ENCODE peak calls at places on chromosomes 13 and 19, in six cellular contexts. U is endothelial cell of umbilical vein, I is stomach, D is transverse colon, Z is GM06990, L is BE2C. B is an unnamed sample. For H3K36me3, the result is how much of the 10 kb centered on the place peaks cover.

GRCh38 chr19:55703790-55704215 is 28.8 kb downstream of the EPN1 start:
- DNase-seq in I (peak), U (peak), D (peak), Z (no peak), L (peak), B (no peak)

GRCh38 chr13:77386880-77387606 is 60.1 kb upstream of the MYCBP2 start:
- DNase-seq in D (no peak), L (no peak), Z (peak), U (no peak), I (no peak), B (peak)

GRCh38 chr19:18006895-18007604 is 920 bp upstream of the ARRDC2 start:
- DNase-seq in Z (peak), D (peak), I (peak), U (peak), L (peak), B (peak)

GRCh38 chr13:24085662-24086061 is 74.9 kb upstream of the SPATA13 start:
- DNase-seq in I (peak), L (no peak), Z (no peak), D (no peak), U (no peak), B (no peak)

GRCh38 chr19:28727133-28727834 is 485.7 kb downstream of the UQCRFS1 start:
- DNase-seq in I (no peak), D (no peak), Z (peak), L (no peak), U (no peak), B (no peak)

GRCh38 chr19:46759817-46760333 is 13.6 kb upstream of the STRN4 start:
- DNase-seq in I (no peak), L (no peak), Z (no peak), U (no peak), D (no peak), B (peak)

GRCh38 chr19:495440-496332 is 600 bp upstream of the MADCAM1 start:
- DNase-seq in U (peak), I (no peak), Z (peak), L (peak), D (no peak), B (peak)

GRCh38 chr13:23558675-23559536 is 11.3 kb upstream of the TNFRSF19 start:
- DNase-seq in Z (peak), L (peak), U (peak), I (peak), D (no peak), B (peak)

GRCh38 chr19:40947114-40947513 is 44.0 kb upstream of the CYP2B6 start:
- DNase-seq in Z (no peak), L (no peak), U (no peak), D (no peak), I (no peak), B (no peak)

GRCh38 chr13:105894711-105895110 is 640.8 kb downstream of the EFNB2 start:
- DNase-seq in L (no peak), D (no peak), U (no peak), Z (no peak), I (no peak), B (no peak)

GRCh38 chr13:70310720-70311119 is 202.5 kb upstream of the KLHL1 start:
- DNase-seq in D (peak), L (peak), U (peak), I (peak), Z (no peak), B (peak)

GRCh38 chr13:53490732-53491131 is 462.1 kb downstream of the OLFM4 start:
- DNase-seq in D (no peak), I (no peak), U (no peak), L (no peak), Z (no peak), B (no peak)

GRCh38 chr13:27955192-27955591 is 13.9 kb downstream of the CDX2 start:
- DNase-seq in I (no peak), D (no peak), Z (no peak), L (no peak), U (no peak), B (no peak)
- H3K4me3 ChIP-seq in I (peak), D (no peak), Z (no peak), L (no peak), U (no peak), B (no peak)

GRCh38 chr19:54123682-54124081 is 8.1 kb downstream of the PRPF31 start:
- DNase-seq in U (no peak), L (no peak), I (no peak), Z (no peak), D (no peak), B (no peak)
- H3K36me3 ChIP-seq in U (half or more), L (half or more), I (half or more), Z (under half), D (half or more), B (half or more)

DNA sequence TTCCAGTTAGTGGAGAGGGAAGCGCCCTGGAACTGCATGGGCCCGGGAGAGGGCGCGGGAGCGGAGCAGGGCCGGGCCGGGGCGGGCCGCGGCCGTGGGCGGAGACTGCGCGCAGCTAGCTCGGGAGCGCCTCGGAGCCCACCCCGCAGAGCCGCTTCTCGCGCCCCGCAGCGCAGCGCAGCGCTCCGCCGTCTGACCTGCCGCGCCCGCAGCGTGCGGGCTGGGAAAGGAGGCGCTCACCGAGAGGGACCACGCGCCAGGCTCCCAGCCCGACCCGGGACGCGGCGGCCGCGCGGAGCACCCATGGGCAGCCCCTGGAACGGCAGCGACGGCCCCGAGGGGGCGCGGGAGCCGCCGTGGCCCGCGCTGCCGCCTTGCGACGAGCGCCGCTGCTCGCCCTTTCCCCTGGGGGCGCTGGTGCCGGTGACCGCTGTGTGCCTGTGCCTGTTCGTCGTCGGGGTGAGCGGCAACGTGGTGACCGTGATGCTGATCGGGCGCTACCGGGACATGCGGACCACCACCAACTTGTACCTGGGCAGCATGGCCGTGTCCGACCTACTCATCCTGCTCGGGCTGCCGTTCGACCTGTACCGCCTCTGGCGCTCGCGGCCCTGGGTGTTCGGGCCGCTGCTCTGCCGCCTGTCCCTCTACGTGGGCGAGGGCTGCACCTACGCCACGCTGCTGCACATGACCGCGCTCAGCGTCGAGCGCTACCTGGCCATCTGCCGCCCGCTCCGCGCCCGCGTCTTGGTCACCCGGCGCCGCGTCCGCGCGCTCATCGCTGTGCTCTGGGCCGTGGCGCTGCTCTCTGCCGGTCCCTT is at the start of gene MLNR:
- DNase-seq in U (peak), L (peak), D (no peak), Z (peak), I (no peak), B (no peak)
- TF ChIP-seq CTCF in U (no peak), L (peak), D (peak), Z (peak), I (no peak), B (peak)

GRCh38 chr19:44875666-44876418 is 15.2 kb upstream of the TOMM40 start:
- DNase-seq in L (no peak), U (no peak), Z (no peak), D (peak), I (no peak), B (peak)
- H3K4me3 ChIP-seq in L (no peak), U (no peak), Z (no peak), D (no peak), I (no peak), B (no peak)

GRCh38 chr19:51531349-51532315 is at the start of gene SIGLEC6:
- DNase-seq in Z (peak), U (no peak), L (no peak), D (peak), I (peak), B (no peak)

GRCh38 chr19:51535535-51535934 is 4.1 kb upstream of the SIGLEC6 start:
- DNase-seq in D (no peak), Z (no peak), L (no peak), I (no peak), U (no peak), B (no peak)

GRCh38 chr19:51529301-51529700 is 2.2 kb downstream of the SIGLEC6 start:
- DNase-seq in Z (no peak), U (no peak), L (no peak), D (no peak), I (no peak), B (no peak)

GRCh38 chr19:51525731-51526130 is 5.7 kb downstream of the SIGLEC6 start:
- DNase-seq in I (no peak), D (no peak), L (no peak), Z (no peak), U (no peak), B (no peak)

DNA sequence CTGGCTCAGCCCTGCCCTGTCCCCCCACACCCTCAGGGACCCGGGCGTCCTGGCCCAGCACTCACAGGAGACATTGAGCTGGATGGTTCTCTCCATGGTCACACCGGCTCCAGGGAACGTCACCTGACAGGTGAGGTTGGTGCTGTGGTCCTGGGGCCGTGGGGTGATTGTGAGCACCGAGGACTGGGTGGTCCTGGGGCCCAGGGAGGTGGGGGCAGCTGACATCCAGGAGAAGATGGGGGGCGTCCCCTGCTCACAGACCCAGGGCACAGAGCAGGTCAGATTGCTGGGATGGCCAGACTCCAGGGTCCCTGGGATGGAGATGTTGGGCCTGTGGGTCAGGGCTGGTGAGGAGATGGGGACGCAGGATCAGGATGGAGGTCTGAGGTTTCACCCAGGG is 854 bp downstream of the SIGLEC6 start:
- DNase-seq in U (no peak), L (no peak), Z (no peak), D (no peak), I (no peak), B (no peak)
- H3K36me3 ChIP-seq in U (under half), L (under half), Z (under half), D (under half), I (under half), B (under half)

GRCh38 chr13:39684531-39685137 is 29.2 kb downstream of the COG6 start:
- DNase-seq in D (no peak), Z (peak), U (peak), I (no peak), L (no peak), B (no peak)
- TF ChIP-seq CTCF in D (peak), Z (no peak), U (no peak), I (peak), L (no peak), B (no peak)

GRCh38 chr19:6828698-6829633 is 56.5 kb downstream of the VAV1 start:
- DNase-seq in D (no peak), L (peak), U (no peak), Z (peak), I (no peak), B (no peak)
- H3K4me3 ChIP-seq in D (no peak), L (no peak), U (no peak), Z (no peak), I (no peak), B (no peak)

GRCh38 chr19:42023943-42024260 is 29.9 kb upstream of the ATP1A3 start:
- DNase-seq in U (no peak), D (no peak), L (no peak), I (no peak), Z (no peak), B (no peak)
- H3K36me3 ChIP-seq in U (under half), D (under half), L (under half), I (under half), Z (under half), B (under half)